ENCODE peak calls at places on chromosomes 7 and 10, in four cellular contexts. Z is GM12878, X is K562, O is HepG2. M is an unnamed sample.

GRCh38 chr10:101839421-101840063 is 4.1 kb downstream of the KCNIP2 start:
- DNase-seq in X (peak), Z (no peak), O (no peak), M (peak)

GRCh38 chr7:151440799-151441443 is 980 bp upstream of the CRYGN start:
- DNase-seq in Z (no peak), O (no peak), X (no peak), M (no peak)

GRCh38 chr10:83607959-83608745 is 531.2 kb upstream of the GHITM start:
- DNase-seq in X (no peak), Z (no peak), O (no peak), M (no peak)

GRCh38 chr7:84529480-84530205 is 335.1 kb upstream of the SEMA3A start:
- DNase-seq in X (no peak), Z (no peak), O (no peak), M (no peak)

GRCh38 chr10:128268015-128268722 is 141.9 kb upstream of the MKI67 start:
- DNase-seq in Z (no peak), X (peak), O (peak), M (no peak)

GRCh38 chr10:63866747-63867140 is 345.5 kb downstream of the REEP3 start:
- DNase-seq in O (peak), Z (no peak), X (peak), M (no peak)

GRCh38 chr10:50417486-50417905 is 166.2 kb upstream of the ASAH2 start:
- DNase-seq in Z (no peak), O (no peak), X (no peak), M (no peak)

GRCh38 chr7:66355762-66356161 is 150.6 kb downstream of the TPST1 start:
- DNase-seq in Z (no peak), O (no peak), X (no peak), M (no peak)

GRCh38 chr7:143384148-143384547 is 3.0 kb downstream of the ZYX start:
- DNase-seq in Z (no peak), O (no peak), X (no peak), M (no peak)

GRCh38 chr7:118185163-118185860 is 1.3 kb downstream of the LSM8 start:
- DNase-seq in X (peak), Z (no peak), O (no peak), M (no peak)
- TF ChIP-seq TAF1 in X (no peak), Z (no peak), O (no peak), M (no peak)

DNA sequence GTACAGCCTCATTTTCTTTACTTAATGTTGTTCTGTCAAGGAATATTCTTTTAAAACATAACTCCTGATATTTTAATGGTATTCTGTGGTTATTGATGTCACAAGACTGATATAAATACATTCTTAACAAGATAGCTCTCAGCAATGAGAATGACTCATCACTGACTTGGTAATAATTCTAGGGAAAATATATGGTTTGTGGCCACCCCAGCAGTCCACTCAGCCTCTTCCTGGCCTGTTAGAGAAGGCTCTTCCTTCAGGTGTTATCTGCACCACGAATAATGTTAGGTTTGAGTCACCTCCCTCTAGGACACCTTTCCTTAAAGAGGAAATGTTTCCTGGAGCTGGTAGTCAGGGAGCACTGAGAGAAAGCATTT is 163.3 kb downstream of the SVIL start:
- DNase-seq in X (peak), Z (no peak), O (no peak), M (no peak)
- TF ChIP-seq TAF1 in X (no peak), Z (no peak), O (no peak), M (no peak)

GRCh38 chr7:105851064-105851463 is 25.3 kb downstream of the ATXN7L1 start:
- DNase-seq in Z (no peak), X (no peak), O (no peak), M (no peak)

GRCh38 chr7:105854516-105854915 is 21.9 kb downstream of the ATXN7L1 start:
- DNase-seq in O (no peak), X (no peak), Z (no peak), M (no peak)

GRCh38 chr7:105846404-105846803 is 30.0 kb downstream of the ATXN7L1 start:
- DNase-seq in O (no peak), X (no peak), Z (no peak), M (no peak)

GRCh38 chr7:105853931-105854419 is 22.4 kb downstream of the ATXN7L1 start:
- DNase-seq in Z (no peak), X (no peak), O (no peak), M (no peak)

DNA sequence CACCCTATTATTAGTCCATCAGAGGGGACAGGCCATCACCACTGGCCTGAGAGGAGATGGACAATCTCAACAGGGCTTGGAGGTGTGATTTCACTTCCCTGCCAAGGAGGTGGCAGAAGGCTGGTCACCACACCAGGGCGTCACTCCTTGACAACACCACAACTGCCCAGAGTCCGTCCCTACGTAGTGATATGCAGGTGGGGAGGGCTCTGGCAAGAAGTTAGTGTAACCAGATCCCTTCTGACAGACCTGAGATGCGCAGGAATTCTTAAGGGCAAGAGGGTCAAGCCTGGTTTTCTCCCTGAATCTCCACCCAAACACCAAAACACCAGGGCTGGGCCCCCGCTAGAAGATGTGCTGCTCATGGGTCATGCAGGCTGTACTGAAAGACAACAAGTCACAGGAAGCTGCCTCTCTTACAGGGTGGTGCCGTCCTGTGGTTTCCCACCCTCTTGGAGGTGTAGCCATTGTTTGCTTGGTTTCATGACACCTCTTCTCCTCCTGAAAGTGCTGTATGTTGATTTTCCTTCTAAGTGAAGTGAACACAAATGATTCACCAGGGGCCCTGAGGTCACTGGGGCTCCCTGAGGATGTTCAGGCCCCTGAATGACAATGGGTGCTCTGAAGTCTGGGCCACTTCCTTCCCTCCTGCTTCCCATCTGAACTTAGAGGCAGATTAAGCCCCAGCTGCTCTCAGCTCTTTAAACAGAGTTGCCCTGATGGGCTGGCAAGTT is 27.1 kb downstream of the ATXN7L1 start:
- DNase-seq in O (peak), Z (peak), X (no peak), M (no peak)
- TF ChIP-seq TAF1 in O (no peak), Z (no peak), X (no peak), M (no peak)

DNA sequence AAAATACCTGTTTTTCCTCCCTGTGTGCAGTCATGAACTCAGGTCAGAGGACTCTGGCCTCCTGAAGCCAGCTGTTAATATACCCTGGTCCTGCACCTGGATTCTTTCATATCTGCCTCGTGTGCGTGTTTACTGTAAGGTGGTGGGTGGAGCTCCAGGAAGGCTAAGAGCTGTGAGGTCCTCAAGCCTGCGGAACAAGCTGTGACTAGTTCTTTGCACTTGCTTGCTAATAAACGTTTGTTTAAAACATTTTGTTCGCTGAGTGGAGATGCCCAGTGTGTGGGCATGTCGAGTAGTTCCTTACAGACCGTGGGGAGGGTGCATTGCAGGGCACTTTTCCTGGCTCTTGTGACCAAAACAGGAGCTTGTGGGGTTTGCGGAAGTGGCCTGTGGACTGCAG is 139.0 kb downstream of the DOCK1 start:
- DNase-seq in X (no peak), Z (no peak), O (no peak), M (no peak)
- TF ChIP-seq TAF1 in X (no peak), Z (no peak), O (no peak), M (no peak)